ENCODE peak calls at places on chromosome 16, in five cellular contexts. B is D341Med, W is NCI-H446 treated with DMSO at 0.1 percent for 48 hours, M is GOT3, G is GM03348. C is an unnamed sample.

GRCh38 chr16:85569615-85570212 is 43.4 kb upstream of the GSE1 start:
- DNase-seq in B (no peak), M (no peak), W (peak; percentile 25), G (no peak), C (no peak)

GRCh38 chr16:53507464-53508180 is 4.6 kb upstream of the AKTIP start:
- DNase-seq in G (no peak), B (no peak), W (no peak), M (no peak), C (no peak)

GRCh38 chr16:12551946-12552345 is 251.7 kb downstream of the CPPED1 start:
- DNase-seq in B (no peak), G (no peak), W (no peak), M (no peak), C (no peak)

GRCh38 chr16:48385272-48385953 is at the start of gene SIAH1:
- DNase-seq in B (peak; percentile 96), M (peak; percentile 77), W (peak; percentile 29), G (peak; percentile 98), C (peak; percentile 95)

GRCh38 chr16:24135624-24136296 is 120.4 kb upstream of the CACNG3 start:
- DNase-seq in B (peak; percentile 68), W (no peak), M (no peak), G (no peak), C (no peak)

GRCh38 chr16:69741951-69742904 is 12.5 kb downstream of the NOB1 start:
- DNase-seq in M (no peak), W (no peak), B (no peak), G (no peak), C (peak; percentile 91)

GRCh38 chr16:87620201-87620495 is 17.8 kb downstream of the JPH3 start:
- DNase-seq in M (no peak), G (no peak), W (no peak), B (no peak), C (no peak)

GRCh38 chr16:86951041-86951822 is 366.0 kb downstream of the C16orf95 start:
- DNase-seq in G (no peak), B (no peak), W (no peak), M (no peak), C (no peak)

GRCh38 chr16:1960665-1961630 is 1.6 kb downstream of the NDUFB10 start:
- DNase-seq in G (no peak), B (peak; percentile 64), W (peak; percentile 52), M (peak; percentile 20), C (no peak)

GRCh38 chr16:27238591-27238990 is 30.0 kb downstream of the NSMCE1 start:
- DNase-seq in W (no peak), B (no peak), G (no peak), M (no peak), C (no peak)

C was measured in aorta.